ENCODE peak calls at places on chromosome 20, in nine cellular contexts. X is endothelial cell; K is sigmoid colon; G is H9; Z is D721Med; J is HTR-8/SVneo; Y is activated CD4-positive, alpha-beta T cell treated with anti-CD3 and anti-CD28 coated beads, Interleukin-2, amount 10 ng/mL, durations not matched to agents 7 days and 5 days; S is EH; H is hippocampal formation. F is an unnamed sample.

GRCh38 chr20:46021361-46022359 is 7.4 kb upstream of the SLC12A5 start:
- DNase-seq in X (peak; percentile 99), K (no peak), G (peak; percentile 98), Z (peak; percentile 68), J (peak; percentile 95), Y (peak; percentile 50), S (no peak), H (peak; percentile 57), F (no peak)

GRCh38 chr20:50561379-50562078 is 51.3 kb downstream of the PTPN1 start:
- DNase-seq in X (no peak), K (peak; percentile 85), G (no peak), Z (no peak), J (peak; percentile 99), Y (no peak), S (peak; percentile 97), H (no peak), F (peak; percentile 97)

GRCh38 chr20:62997626-62998025 is 9.1 kb downstream of the BHLHE23 start:
- DNase-seq in X (no peak), K (no peak), G (no peak), Z (no peak), J (no peak), Y (no peak), S (no peak), H (no peak), F (no peak)

GRCh38 chr20:17818187-17818586 is 118.4 kb downstream of the BANF2 start:
- DNase-seq in X (no peak), K (peak; percentile 32), G (no peak), Z (no peak), J (no peak), Y (no peak), S (no peak), H (no peak), F (no peak)

GRCh38 chr20:13765299-13765698 is 19.4 kb downstream of the ESF1 start:
- DNase-seq in X (no peak), K (no peak), G (no peak), Z (no peak), J (no peak), Y (no peak), S (no peak), H (no peak), F (peak; percentile 63)

GRCh38 chr20:57882451-57883161 is 172.8 kb upstream of the PMEPA1 start:
- DNase-seq in X (no peak), K (peak; percentile 40), G (no peak), Z (no peak), J (peak; percentile 70), Y (no peak), S (peak; percentile 48), H (no peak), F (no peak)

GRCh38 chr20:18904624-18905023 is 91.0 kb downstream of the SCP2D1 start:
- DNase-seq in X (peak; percentile 25), K (no peak), G (no peak), Z (no peak), J (no peak), Y (no peak), S (peak; percentile 6), H (no peak), F (no peak)

GRCh38 chr20:19176483-19176882 is 36.0 kb upstream of the SLC24A3 start:
- DNase-seq in X (no peak), K (no peak), G (peak; percentile 28), Z (no peak), J (no peak), Y (no peak), S (no peak), H (no peak), F (no peak)

GRCh38 chr20:25073544-25073943 is 8.4 kb downstream of the VSX1 start:
- DNase-seq in X (no peak), K (no peak), G (peak; percentile 36), Z (no peak), J (no peak), Y (no peak), S (no peak), H (no peak), F (no peak)

GRCh38 chr20:38278150-38278549 is 17.6 kb upstream of the KIAA1755 start:
- DNase-seq in X (no peak), K (peak; percentile 36), G (no peak), Z (no peak), J (no peak), Y (no peak), S (no peak), H (peak; percentile 19), F (peak; percentile 89)

GRCh38 chr20:37007898-37008649 is 56.6 kb upstream of the SAMHD1 start:
- DNase-seq in X (no peak), K (no peak), G (no peak), Z (no peak), J (peak; percentile 42), Y (peak; percentile 51), S (peak; percentile 43), H (peak; percentile 1), F (peak; percentile 70)

F was measured in iris pigment epithelial cell.